ENCODE peak calls at places on chromosome 12, in ten cellular contexts. M is NCI-H510A treated with DMSO at 0.1 percent for 48 hours; V is RWPE1; D is AG04449; N is pons; O is MCF 10A; U is IMR-90; L is CD8-positive, alpha-beta memory T cell; E is amniotic stem cell; F is CD8-positive, alpha-beta T cell. I is an unnamed sample.
A peak's percentile ranks its signal among the peaks of the same experiment; 100 is the strongest.

GRCh38 chr12:1608783-1609119 is 14.4 kb upstream of the FBXL14 start:
- DNase-seq in M (no peak), V (no peak), D (no peak), N (no peak), O (no peak), U (no peak), L (no peak), E (no peak), F (no peak), I (no peak)

GRCh38 chr12:103241184-103241583 is 254.6 kb downstream of the C12orf42 start:
- DNase-seq in M (peak; percentile 96), V (no peak), D (no peak), N (no peak), O (no peak), U (no peak), L (no peak), E (no peak), F (no peak), I (no peak)

GRCh38 chr12:2080604-2081003 is 27.8 kb downstream of the CACNA1C start:
- DNase-seq in M (no peak), V (no peak), D (no peak), N (no peak), O (no peak), U (no peak), L (no peak), E (no peak), F (no peak), I (no peak)

GRCh38 chr12:58202933-58203713 is 261.8 kb downstream of the ATP23 start:
- DNase-seq in M (no peak), V (no peak), D (no peak), N (no peak), O (no peak), U (no peak), L (no peak), E (no peak), F (no peak), I (no peak)

GRCh38 chr12:125549836-125550235 is 484.6 kb downstream of the AACS start:
- DNase-seq in M (no peak), V (no peak), D (no peak), N (no peak), O (peak; percentile 25), U (no peak), L (no peak), E (no peak), F (no peak), I (no peak)

GRCh38 chr12:113103756-113104450 is 31.7 kb downstream of the RASAL1 start:
- DNase-seq in M (no peak), V (peak; percentile 56), D (no peak), N (no peak), O (no peak), U (no peak), L (peak; percentile 57), E (no peak), F (peak; percentile 57), I (no peak)

GRCh38 chr12:28231248-28231647 is 41.0 kb downstream of the CCDC91 start:
- DNase-seq in M (no peak), V (no peak), D (no peak), N (no peak), O (no peak), U (no peak), L (no peak), E (no peak), F (no peak), I (no peak)

GRCh38 chr12:12376636-12377448 is 20.0 kb downstream of the BORCS5 start:
- DNase-seq in M (peak; percentile 82), V (peak; percentile 59), D (peak; percentile 52), N (peak; percentile 94), O (peak; percentile 76), U (peak; percentile 86), L (peak; percentile 76), E (peak; percentile 52), F (no peak), I (peak; percentile 23)

GRCh38 chr12:65754744-65755595 is 69.3 kb upstream of the HMGA2 start:
- DNase-seq in M (no peak), V (no peak), D (no peak), N (no peak), O (no peak), U (no peak), L (no peak), E (no peak), F (no peak), I (no peak)

GRCh38 chr12:22060261-22060660 is 14.2 kb downstream of the CMAS start:
- DNase-seq in M (no peak), V (no peak), D (no peak), N (no peak), O (no peak), U (no peak), L (no peak), E (no peak), F (no peak), I (no peak)

GRCh38 chr12:119375619-119376018 is 41.1 kb downstream of the CCDC60 start:
- DNase-seq in M (no peak), V (no peak), D (no peak), N (peak; percentile 86), O (no peak), U (no peak), L (no peak), E (no peak), F (no peak), I (no peak)

GRCh38 chr12:31246470-31246850 is 79.5 kb downstream of the SINHCAF start:
- DNase-seq in M (no peak), V (peak; percentile 47), D (no peak), N (no peak), O (peak; percentile 45), U (no peak), L (no peak), E (no peak), F (no peak), I (no peak)

GRCh38 chr12:86666311-86666710 is 410.1 kb upstream of the MGAT4C start:
- DNase-seq in M (no peak), V (no peak), D (no peak), N (no peak), O (no peak), U (no peak), L (no peak), E (no peak), F (no peak), I (no peak)

GRCh38 chr12:6765634-6766581 is at the start of gene PTMS:
- DNase-seq in M (peak; percentile 75), V (peak; percentile 80), D (no peak), N (peak; percentile 41), O (peak; percentile 96), U (peak; percentile 92), L (no peak), E (peak; percentile 75), F (no peak), I (no peak)

GRCh38 chr12:80472912-80473500 is 29.0 kb downstream of the PTPRQ start:
- DNase-seq in M (peak; percentile 43), V (peak; percentile 24), D (peak; percentile 40), N (peak; percentile 37), O (peak; percentile 60), U (peak; percentile 81), L (no peak), E (no peak), F (no peak), I (no peak)

GRCh38 chr12:79557690-79558315 is 133.0 kb downstream of the PAWR start:
- DNase-seq in M (no peak), V (no peak), D (no peak), N (no peak), O (no peak), U (no peak), L (no peak), E (no peak), F (no peak), I (no peak)

GRCh38 chr12:53569174-53569557 is 57.0 kb downstream of the ATF7 start:
- DNase-seq in M (no peak), V (no peak), D (no peak), N (no peak), O (no peak), U (peak; percentile 80), L (no peak), E (no peak), F (no peak), I (no peak)

GRCh38 chr12:50985322-50985721 is 33.0 kb downstream of the HIGD1C start:
- DNase-seq in M (no peak), V (no peak), D (no peak), N (peak; percentile 59), O (peak; percentile 41), U (peak; percentile 74), L (no peak), E (peak; percentile 56), F (no peak), I (peak; percentile 9)